ENCODE peak calls at places on chromosomes 12 and 14, in six cellular contexts. One of them, this sample, is unnamed.

GRCh38 chr12:124498870-124499753 is 68.3 kb downstream of the NCOR2 start:
- DNase-seq in psoas muscle: no peak
- DNase-seq in HCT116: no peak
- DNase-seq in K562: no peak
- DNase-seq in Panc1: no peak
- DNase-seq in adrenal gland: no peak
- DNase-seq in this sample: no peak

GRCh38 chr14:34354556-34354955 is 107.5 kb downstream of the SPTSSA start:
- DNase-seq in psoas muscle: no peak
- DNase-seq in HCT116: no peak
- DNase-seq in K562: no peak
- DNase-seq in Panc1: no peak
- DNase-seq in adrenal gland: no peak
- DNase-seq in this sample: no peak

GRCh38 chr12:83318386-83318971 is 631.8 kb downstream of the TMTC2 start:
- DNase-seq in psoas muscle: no peak
- DNase-seq in HCT116: no peak
- DNase-seq in K562: no peak
- DNase-seq in Panc1: no peak
- DNase-seq in adrenal gland: no peak
- DNase-seq in this sample: no peak

GRCh38 chr14:25406818-25407217 is 356.9 kb upstream of the STXBP6 start:
- DNase-seq in psoas muscle: no peak
- DNase-seq in HCT116: no peak
- DNase-seq in K562: peak; percentile 37
- DNase-seq in Panc1: no peak
- DNase-seq in adrenal gland: peak; percentile 38
- DNase-seq in this sample: peak; percentile 56

GRCh38 chr14:55523321-55523720 is 56.7 kb upstream of the KTN1 start:
- DNase-seq in psoas muscle: no peak
- DNase-seq in HCT116: no peak
- DNase-seq in K562: no peak
- DNase-seq in Panc1: no peak
- DNase-seq in adrenal gland: no peak
- DNase-seq in this sample: no peak

GRCh38 chr14:67477926-67478915 is 10.3 kb downstream of the TMEM229B start:
- DNase-seq in psoas muscle: no peak
- DNase-seq in HCT116: no peak
- DNase-seq in K562: no peak
- DNase-seq in Panc1: no peak
- DNase-seq in adrenal gland: no peak
- DNase-seq in this sample: no peak

GRCh38 chr14:79040742-79041249 is 870.6 kb downstream of the NRXN3 start:
- DNase-seq in psoas muscle: no peak
- DNase-seq in HCT116: no peak
- DNase-seq in K562: no peak
- DNase-seq in Panc1: no peak
- DNase-seq in adrenal gland: no peak
- DNase-seq in this sample: no peak

GRCh38 chr12:116561181-116561821 is 2.1 kb downstream of the MAP1LC3B2 start:
- DNase-seq in psoas muscle: no peak
- DNase-seq in HCT116: no peak
- DNase-seq in K562: peak; percentile 87
- DNase-seq in Panc1: no peak
- DNase-seq in adrenal gland: no peak
- DNase-seq in this sample: no peak

GRCh38 chr12:51334774-51335173 is 10.8 kb upstream of the BIN2 start:
- DNase-seq in psoas muscle: no peak
- DNase-seq in HCT116: no peak
- DNase-seq in K562: no peak
- DNase-seq in Panc1: no peak
- DNase-seq in adrenal gland: no peak
- DNase-seq in this sample: peak; percentile 60

GRCh38 chr14:24435998-24436354 is 6.2 kb downstream of the KHNYN start:
- DNase-seq in psoas muscle: no peak
- DNase-seq in HCT116: no peak
- DNase-seq in K562: no peak
- DNase-seq in Panc1: no peak
- DNase-seq in adrenal gland: no peak
- DNase-seq in this sample: no peak

GRCh38 chr14:106039400-106039799 is 513.0 kb downstream of the TMEM121 start:
- DNase-seq in psoas muscle: no peak
- DNase-seq in HCT116: peak; percentile 7
- DNase-seq in K562: peak; percentile 36
- DNase-seq in Panc1: no peak
- DNase-seq in adrenal gland: no peak
- DNase-seq in this sample: peak; percentile 22

GRCh38 chr12:81888961-81889360 is 129.8 kb upstream of the PPFIA2 start:
- DNase-seq in psoas muscle: no peak
- DNase-seq in HCT116: no peak
- DNase-seq in K562: no peak
- DNase-seq in Panc1: no peak
- DNase-seq in adrenal gland: no peak
- DNase-seq in this sample: no peak

GRCh38 chr12:6347367-6348338 is 5.8 kb upstream of the TNFRSF1A start:
- DNase-seq in psoas muscle: peak; percentile 60
- DNase-seq in HCT116: no peak
- DNase-seq in K562: no peak
- DNase-seq in Panc1: no peak
- DNase-seq in adrenal gland: peak; percentile 73
- DNase-seq in this sample: no peak

GRCh38 chr12:8948711-8949524 is 527 bp downstream of the M6PR start:
- DNase-seq in psoas muscle: no peak
- DNase-seq in HCT116: no peak
- DNase-seq in K562: peak; percentile 50
- DNase-seq in Panc1: no peak
- DNase-seq in adrenal gland: peak; percentile 19
- DNase-seq in this sample: peak; percentile 27

GRCh38 chr12:79988368-79988767 is 53.5 kb upstream of the PPP1R12A start:
- DNase-seq in psoas muscle: no peak
- DNase-seq in HCT116: no peak
- DNase-seq in K562: no peak
- DNase-seq in Panc1: no peak
- DNase-seq in adrenal gland: no peak
- DNase-seq in this sample: no peak

GRCh38 chr14:105315941-105316562 is 1.5 kb downstream of the PACS2 start:
- DNase-seq in psoas muscle: no peak
- DNase-seq in HCT116: no peak
- DNase-seq in K562: no peak
- DNase-seq in Panc1: no peak
- DNase-seq in adrenal gland: no peak
- DNase-seq in this sample: no peak

GRCh38 chr12:64459388-64460024 is 7.6 kb downstream of the TBK1 start:
- DNase-seq in psoas muscle: no peak
- DNase-seq in HCT116: no peak
- DNase-seq in K562: peak; percentile 16
- DNase-seq in Panc1: no peak
- DNase-seq in adrenal gland: no peak
- DNase-seq in this sample: no peak

GRCh38 chr14:104290756-104291122 is 152.4 kb downstream of the KIF26A start:
- DNase-seq in psoas muscle: no peak
- DNase-seq in HCT116: no peak
- DNase-seq in K562: no peak
- DNase-seq in Panc1: no peak
- DNase-seq in adrenal gland: no peak
- DNase-seq in this sample: no peak

GRCh38 chr12:68746572-68747180 is 700 bp downstream of the SLC35E3 start:
- DNase-seq in psoas muscle: peak; percentile 65
- DNase-seq in HCT116: no peak
- DNase-seq in K562: peak; percentile 70
- DNase-seq in Panc1: peak; percentile 25
- DNase-seq in adrenal gland: peak; percentile 76
- DNase-seq in this sample: peak; percentile 71

GRCh38 chr12:1034243-1034642 is 43.2 kb downstream of the ERC1 start:
- DNase-seq in psoas muscle: no peak
- DNase-seq in HCT116: no peak
- DNase-seq in K562: no peak
- DNase-seq in Panc1: no peak
- DNase-seq in adrenal gland: no peak
- DNase-seq in this sample: no peak

GRCh38 chr14:85248881-85249635 is 280.9 kb upstream of the FLRT2 start:
- DNase-seq in psoas muscle: no peak
- DNase-seq in HCT116: no peak
- DNase-seq in K562: no peak
- DNase-seq in Panc1: no peak
- DNase-seq in adrenal gland: peak; percentile 44
- DNase-seq in this sample: no peak

GRCh38 chr14:23864856-23865255 is 88.7 kb upstream of the DHRS4 start:
- DNase-seq in psoas muscle: no peak
- DNase-seq in HCT116: no peak
- DNase-seq in K562: no peak
- DNase-seq in Panc1: no peak
- DNase-seq in adrenal gland: no peak
- DNase-seq in this sample: no peak

GRCh38 chr12:38911611-38912010 is 6.2 kb upstream of the CPNE8 start:
- DNase-seq in psoas muscle: no peak
- DNase-seq in HCT116: no peak
- DNase-seq in K562: no peak
- DNase-seq in Panc1: no peak
- DNase-seq in adrenal gland: no peak
- DNase-seq in this sample: no peak

GRCh38 chr14:58488550-58488949 is 61.0 kb downstream of the KIAA0586 start:
- DNase-seq in psoas muscle: no peak
- DNase-seq in HCT116: no peak
- DNase-seq in K562: no peak
- DNase-seq in Panc1: no peak
- DNase-seq in adrenal gland: peak; percentile 26
- DNase-seq in this sample: no peak

GRCh38 chr12:3342051-3342450 is 149.0 kb upstream of the PRMT8 start:
- DNase-seq in psoas muscle: no peak
- DNase-seq in HCT116: no peak
- DNase-seq in K562: peak; percentile 8
- DNase-seq in Panc1: no peak
- DNase-seq in adrenal gland: peak; percentile 38
- DNase-seq in this sample: peak; percentile 23

GRCh38 chr14:88914956-88915355 is 90.5 kb downstream of the TTC8 start:
- DNase-seq in psoas muscle: no peak
- DNase-seq in HCT116: no peak
- DNase-seq in K562: no peak
- DNase-seq in Panc1: no peak
- DNase-seq in adrenal gland: no peak
- DNase-seq in this sample: no peak

GRCh38 chr12:94561943-94562411 is 88.4 kb downstream of the TMCC3 start:
- DNase-seq in psoas muscle: peak; percentile 44
- DNase-seq in HCT116: no peak
- DNase-seq in K562: no peak
- DNase-seq in Panc1: no peak
- DNase-seq in adrenal gland: peak; percentile 86
- DNase-seq in this sample: no peak

GRCh38 chr12:110641512-110641911 is 27.6 kb downstream of the TCTN1 start:
- DNase-seq in psoas muscle: peak; percentile 35
- DNase-seq in HCT116: no peak
- DNase-seq in K562: peak; percentile 65
- DNase-seq in Panc1: no peak
- DNase-seq in adrenal gland: no peak
- DNase-seq in this sample: no peak

GRCh38 chr12:47107446-47107845 is 27.7 kb upstream of the AMIGO2 start:
- DNase-seq in psoas muscle: no peak
- DNase-seq in HCT116: no peak
- DNase-seq in K562: no peak
- DNase-seq in Panc1: no peak
- DNase-seq in adrenal gland: no peak
- DNase-seq in this sample: no peak

GRCh38 chr14:39176263-39177167 is 1.5 kb downstream of the PNN start:
- DNase-seq in psoas muscle: no peak
- DNase-seq in HCT116: no peak
- DNase-seq in K562: no peak
- DNase-seq in Panc1: no peak
- DNase-seq in adrenal gland: no peak
- DNase-seq in this sample: no peak
- H3K4me1 ChIP-seq in psoas muscle: peaks cover 11% of the 10 kb centered on the region
- H3K4me1 ChIP-seq in HCT116: peaks cover 21% of the 10 kb centered on the region
- H3K4me1 ChIP-seq in K562: peaks cover 9% of the 10 kb centered on the region
- H3K4me1 ChIP-seq in Panc1: peaks cover 19% of the 10 kb centered on the region
- H3K4me1 ChIP-seq in adrenal gland: peaks cover 20% of the 10 kb centered on the region
- H3K4me1 ChIP-seq in this sample: no peaks in the 10 kb centered on the region

GRCh38 chr14:75860561-75861160 is 121.1 kb downstream of the TGFB3 start:
- DNase-seq in psoas muscle: no peak
- DNase-seq in HCT116: no peak
- DNase-seq in K562: peak; percentile 57
- DNase-seq in Panc1: no peak
- DNase-seq in adrenal gland: no peak
- DNase-seq in this sample: no peak
- H3K27ac ChIP-seq in psoas muscle: no peak overlapping the region
- H3K27ac ChIP-seq in HCT116: peak overlapping the region; percentile 50
- H3K27ac ChIP-seq in K562: peak overlapping the region; percentile 50
- H3K27ac ChIP-seq in Panc1: peak overlapping the region; percentile 34
- H3K27ac ChIP-seq in adrenal gland: no peak overlapping the region
- H3K27ac ChIP-seq in this sample: no peak overlapping the region

GRCh38 chr14:91111443-91111842 is 2.4 kb upstream of the DGLUCY start:
- DNase-seq in psoas muscle: no peak
- DNase-seq in HCT116: no peak
- DNase-seq in K562: no peak
- DNase-seq in Panc1: no peak
- DNase-seq in adrenal gland: no peak
- DNase-seq in this sample: no peak
- H3K4me1 ChIP-seq in psoas muscle: peaks cover 20% of the 10 kb centered on the region
- H3K4me1 ChIP-seq in HCT116: peaks cover 52% of the 10 kb centered on the region
- H3K4me1 ChIP-seq in K562: peaks cover 17% of the 10 kb centered on the region
- H3K4me1 ChIP-seq in Panc1: peaks cover 16% of the 10 kb centered on the region
- H3K4me1 ChIP-seq in adrenal gland: peaks cover 37% of the 10 kb centered on the region
- H3K4me1 ChIP-seq in this sample: peaks cover 13% of the 10 kb centered on the region

DNA sequence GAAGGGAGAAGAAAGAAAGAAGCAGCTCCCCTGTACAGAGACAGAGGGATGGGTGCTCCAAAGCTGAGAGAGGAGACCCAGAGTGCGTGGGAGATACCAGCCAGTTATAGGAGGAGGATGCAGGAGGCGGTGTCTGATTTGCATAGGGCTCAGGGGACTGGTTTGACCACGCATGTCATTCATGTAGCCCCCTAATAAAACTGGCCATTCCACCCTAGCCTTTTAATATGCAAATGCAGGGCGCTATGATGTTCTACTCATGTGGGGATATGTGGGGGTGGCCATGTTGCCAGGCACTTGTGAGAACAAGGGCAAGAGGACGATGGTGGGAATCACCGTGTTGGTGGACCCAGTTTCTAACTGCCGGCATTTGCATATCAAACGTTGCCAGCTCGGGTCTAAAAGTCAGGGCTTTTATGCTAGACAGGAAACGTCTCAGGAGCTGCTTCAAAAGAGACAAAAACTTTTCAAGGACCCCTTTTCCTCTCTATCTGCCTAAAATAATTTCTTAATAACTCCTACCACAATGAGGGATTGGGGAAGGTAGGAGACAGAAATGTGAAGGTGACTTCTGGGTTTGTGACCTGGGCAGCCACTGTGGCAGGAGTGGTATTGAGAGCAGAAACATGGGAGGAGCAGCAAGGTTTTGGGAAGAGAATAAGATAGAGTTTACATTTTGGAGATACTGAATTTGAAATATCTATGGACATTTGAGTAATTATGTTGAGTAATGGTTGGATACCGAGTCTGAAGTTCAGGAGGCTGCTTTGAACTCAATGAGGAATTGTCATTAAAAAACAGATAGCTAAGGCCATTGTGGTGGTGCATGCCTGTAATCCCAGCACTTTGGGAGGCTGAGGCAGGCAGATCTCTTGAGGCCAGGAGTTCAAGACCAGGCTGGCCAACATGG is 2.2 kb upstream of the ATXN3 start:
- DNase-seq in psoas muscle: no peak
- DNase-seq in HCT116: no peak
- DNase-seq in K562: peak; percentile 80
- DNase-seq in Panc1: no peak
- DNase-seq in adrenal gland: no peak
- DNase-seq in this sample: no peak
- H3K27ac ChIP-seq in psoas muscle: no peak overlapping the region
- H3K27ac ChIP-seq in HCT116: no peak overlapping the region
- H3K27ac ChIP-seq in K562: peak overlapping the region; percentile 76
- H3K27ac ChIP-seq in Panc1: no peak overlapping the region
- H3K27ac ChIP-seq in adrenal gland: no peak overlapping the region
- H3K27ac ChIP-seq in this sample: no peak overlapping the region